ENCODE peak calls at places on chromosome 21, in six cellular contexts. P is prostate gland; S is Peyer's patch; L is mucosa of descending colon; A is foreskin keratinocyte; Z is CD8-positive, alpha-beta T cell. O is an unnamed sample.

GRCh38 chr21:27954806-27955205 is 987.9 kb upstream of the ADAMTS5 start:
- DNase-seq in P (no peak), Z (no peak), A (no peak), S (no peak), L (no peak), O (no peak)

GRCh38 chr21:19724081-19724480 is 1274.1 kb upstream of the NCAM2 start:
- DNase-seq in Z (no peak), A (no peak), L (no peak), P (no peak), S (no peak), O (no peak)

GRCh38 chr21:42195378-42196031 is 23.4 kb upstream of the ABCG1 start:
- DNase-seq in A (no peak), P (no peak), S (no peak), L (no peak), Z (no peak), O (no peak)

GRCh38 chr21:46153259-46154154 is 1.9 kb downstream of the FTCD start:
- DNase-seq in L (peak; percentile 67), S (peak; percentile 66), Z (peak; percentile 17), A (no peak), P (peak; percentile 58), O (peak; percentile 29)

GRCh38 chr21:42199488-42200463 is 19.2 kb upstream of the ABCG1 start:
- DNase-seq in A (peak; percentile 71), S (no peak), Z (no peak), L (peak; percentile 51), P (peak; percentile 29), O (no peak)

GRCh38 chr21:41579692-41580091 is 71.7 kb upstream of the TMPRSS2 start:
- DNase-seq in Z (no peak), P (no peak), L (peak; percentile 91), S (no peak), A (no peak), O (no peak)

GRCh38 chr21:19123525-19123924 is 719.9 kb upstream of the TMPRSS15 start:
- DNase-seq in P (no peak), S (no peak), L (no peak), A (no peak), Z (no peak), O (no peak)

GRCh38 chr21:14900611-14901010 is 164.2 kb downstream of the NRIP1 start:
- DNase-seq in Z (no peak), P (no peak), L (no peak), A (peak; percentile 33), S (no peak), O (no peak)

GRCh38 chr21:41217656-41218380 is 49.9 kb downstream of the BACE2 start:
- DNase-seq in A (no peak), Z (no peak), L (peak; percentile 78), S (peak; percentile 74), P (no peak), O (no peak)

GRCh38 chr21:29017639-29018237 is 1.4 kb downstream of the RWDD2B start:
- DNase-seq in A (no peak), L (no peak), S (no peak), Z (no peak), P (no peak), O (no peak)

GRCh38 chr21:46000182-46000730 is 18.7 kb downstream of the COL6A1 start:
- DNase-seq in Z (no peak), S (peak; percentile 41), A (no peak), P (no peak), L (no peak), O (no peak)

GRCh38 chr21:46038871-46039397 is 57.4 kb downstream of the COL6A1 start:
- DNase-seq in P (no peak), A (no peak), Z (no peak), S (no peak), L (no peak), O (no peak)

GRCh38 chr21:28442624-28443023 is 550.1 kb downstream of the LTN1 start:
- DNase-seq in Z (no peak), L (no peak), P (no peak), S (no peak), A (peak; percentile 57), O (no peak)

GRCh38 chr21:28871388-28872015 is 121.2 kb downstream of the LTN1 start:
- DNase-seq in A (peak; percentile 56), P (no peak), S (no peak), L (peak; percentile 51), Z (no peak), O (no peak)

DNA sequence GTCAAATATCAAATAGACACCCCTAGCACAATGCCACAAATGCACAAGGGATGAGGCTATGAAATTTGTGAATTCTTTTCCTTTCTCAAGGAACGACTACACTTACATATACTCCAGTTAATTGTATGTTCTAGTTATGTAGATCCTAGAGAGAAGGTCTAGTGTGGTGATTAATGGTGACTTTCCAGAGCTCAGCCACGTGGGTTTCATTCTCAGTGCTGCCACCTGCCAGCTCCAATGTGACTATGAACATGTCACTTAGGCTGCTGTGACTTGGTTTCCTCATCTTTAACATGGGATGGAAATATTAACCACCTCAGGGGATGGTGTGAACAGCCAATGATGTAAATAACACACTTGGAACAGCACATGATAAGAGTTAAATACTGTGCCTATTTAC is 138.3 kb downstream of the APP start:
- DNase-seq in A (no peak), Z (no peak), L (no peak), S (no peak), P (no peak), O (no peak)
- TF ChIP-seq CTCF in A (peak; percentile 40), Z (no peak), L (no peak), S (no peak), P (no peak), O (no peak)

DNA sequence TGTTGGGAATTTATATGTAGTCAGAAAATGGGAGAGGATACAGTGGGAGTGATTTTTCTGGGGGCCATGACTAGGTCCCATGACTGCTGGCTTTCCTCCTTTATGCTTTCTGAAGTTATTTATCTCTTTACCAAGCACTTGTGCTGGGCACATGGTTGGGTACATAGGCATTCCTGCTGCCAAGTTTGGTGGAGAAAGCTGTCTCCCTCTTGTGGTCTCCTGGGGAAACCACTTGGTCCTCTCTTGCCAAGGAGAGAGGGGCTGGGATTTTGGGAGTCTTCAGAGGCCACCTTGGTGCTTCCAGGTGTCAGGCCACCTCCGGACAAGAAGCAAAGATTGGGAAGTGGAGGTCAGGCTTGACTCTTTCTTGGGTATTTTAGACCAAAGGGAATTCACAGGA is 120.2 kb upstream of the KCNE2 start:
- DNase-seq in S (no peak), P (no peak), L (peak; percentile 51), Z (no peak), A (peak; percentile 11), O (no peak)
- TF ChIP-seq CTCF in S (peak; percentile 26), P (no peak), L (peak; percentile 12), Z (no peak), A (peak; percentile 72), O (no peak)

DNA sequence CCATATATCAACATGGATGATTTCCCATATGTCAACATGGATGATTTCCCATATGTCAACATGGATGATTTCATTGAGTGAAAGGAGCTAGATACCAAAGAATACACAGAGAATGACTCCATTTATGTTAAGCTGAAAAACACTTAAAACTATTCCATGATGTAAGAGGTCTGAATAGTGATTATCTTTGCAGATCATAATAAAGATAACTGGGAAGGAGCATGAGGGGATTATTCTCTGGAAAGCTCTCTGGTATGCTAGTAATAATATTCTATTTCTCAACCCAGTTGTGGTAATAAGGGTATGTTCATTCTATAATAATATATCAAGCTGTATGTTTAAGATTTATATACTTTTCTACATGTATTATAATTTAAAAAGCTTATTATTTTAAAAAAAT is 14.1 kb downstream of the SYNJ1 start:
- DNase-seq in S (no peak), P (no peak), Z (no peak), L (no peak), A (no peak), O (no peak)
- TF ChIP-seq CTCF in S (no peak), P (no peak), Z (no peak), L (no peak), A (no peak), O (no peak)

GRCh38 chr21:36915014-36915700 is 51.3 kb downstream of the HLCS start:
- DNase-seq in P (no peak), S (no peak), A (no peak), L (no peak), Z (no peak), O (no peak)

GRCh38 chr21:36915701-36916075 is 50.8 kb downstream of the HLCS start:
- DNase-seq in Z (no peak), P (no peak), S (no peak), A (no peak), L (no peak), O (no peak)

GRCh38 chr21:36916718-36917117 is 49.8 kb downstream of the HLCS start:
- DNase-seq in A (no peak), L (no peak), Z (no peak), P (no peak), S (no peak), O (no peak)

GRCh38 chr21:36918291-36918690 is 48.2 kb downstream of the HLCS start:
- DNase-seq in A (no peak), P (no peak), S (no peak), Z (no peak), L (no peak), O (no peak)

DNA sequence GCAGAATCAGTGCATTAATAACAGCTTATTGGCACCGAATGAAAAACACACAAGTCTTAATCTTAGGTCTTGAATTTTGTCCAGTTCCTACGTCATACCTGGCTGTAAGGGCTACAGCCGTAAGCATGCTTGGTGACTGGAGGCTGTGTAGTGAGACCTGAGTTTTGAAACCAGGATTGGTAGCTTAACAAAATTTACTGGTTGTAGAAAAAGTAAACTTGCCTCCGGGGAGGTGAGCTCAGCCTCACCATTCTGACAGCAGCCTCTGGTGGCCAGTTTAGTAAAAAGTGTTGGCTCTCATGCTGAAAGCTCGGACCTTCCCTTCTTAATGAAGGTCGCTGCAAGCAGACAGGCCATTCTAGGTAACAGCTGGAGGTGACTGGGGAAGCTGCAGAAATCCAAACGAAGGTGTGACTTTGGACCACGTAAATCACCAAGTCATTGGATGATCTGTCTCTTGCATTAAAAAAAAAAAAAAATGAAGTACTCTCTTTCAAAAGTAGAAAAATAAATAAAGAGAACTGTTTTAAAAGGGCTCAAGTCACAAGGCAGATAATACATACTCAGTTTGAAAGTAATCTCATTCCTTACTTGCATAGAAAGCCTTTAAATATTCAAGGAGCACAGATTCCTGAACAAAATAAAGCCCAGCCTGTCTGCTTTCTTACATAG is 48.8 kb downstream of the HLCS start:
- DNase-seq in P (peak; percentile 49), S (no peak), L (peak; percentile 29), Z (no peak), A (peak; percentile 50), O (no peak)
- TF ChIP-seq CTCF in P (no peak), S (no peak), L (no peak), Z (no peak), A (peak; percentile 79), O (no peak)

DNA sequence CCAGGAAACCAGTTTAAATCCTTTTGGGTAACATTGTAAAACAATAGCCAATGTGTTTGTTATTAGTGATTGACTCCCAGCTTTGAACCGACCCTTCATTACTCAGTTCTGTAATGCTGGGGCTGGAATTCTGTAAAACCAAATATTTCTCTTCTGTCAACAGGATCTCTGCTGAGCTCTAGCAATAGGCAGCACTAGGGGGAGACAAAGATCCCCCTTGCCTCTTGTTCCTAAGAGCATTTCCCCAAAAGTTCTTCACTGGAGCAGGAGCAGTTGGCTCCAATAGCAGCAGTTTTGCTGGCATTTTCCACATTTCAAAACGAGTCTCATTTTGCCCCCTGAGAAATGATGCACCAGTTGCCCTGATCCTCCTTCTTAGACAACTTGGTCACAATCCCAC is 1671.1 kb downstream of the MRPL39 start:
- DNase-seq in A (peak; percentile 2), P (no peak), Z (no peak), L (no peak), S (no peak), O (no peak)
- TF ChIP-seq CTCF in A (no peak), P (no peak), Z (no peak), L (no peak), S (peak; percentile 33), O (no peak)

GRCh38 chr21:31108969-31109368 is 70.7 kb upstream of the KRTAP19-8 start:
- DNase-seq in Z (no peak), A (peak; percentile 16), S (no peak), L (no peak), P (no peak), O (no peak)
- TF ChIP-seq CTCF in Z (peak; percentile 32), A (peak; percentile 60), S (no peak), L (no peak), P (no peak), O (no peak)